ENCODE peak calls at places on chromosomes 11 and 22, in seven cellular contexts. One of them, this sample, is unnamed.

GRCh38 chr11:121106812-121107211 is 5.8 kb downstream of the TECTA start:
- DNase-seq in adrenal gland: no peak
- DNase-seq in cardiac muscle cell: no peak
- DNase-seq in PC-3: no peak
- DNase-seq in A549: no peak
- DNase-seq in cardiac fibroblast: no peak
- DNase-seq in lung: no peak
- DNase-seq in this sample: no peak

GRCh38 chr22:19779011-19779421 is 18.4 kb downstream of the TBX1 start:
- DNase-seq in A549: no peak
- DNase-seq in cardiac muscle cell: no peak
- DNase-seq in PC-3: no peak
- DNase-seq in cardiac fibroblast: no peak
- DNase-seq in lung: no peak
- DNase-seq in adrenal gland: no peak
- DNase-seq in this sample: no peak

GRCh38 chr11:130449996-130450419 is 1.6 kb downstream of the ADAMTS15 start:
- DNase-seq in cardiac muscle cell: peak
- DNase-seq in cardiac fibroblast: peak
- DNase-seq in lung: peak
- DNase-seq in A549: no peak
- DNase-seq in adrenal gland: peak
- DNase-seq in PC-3: no peak
- DNase-seq in this sample: peak

GRCh38 chr22:41191467-41191866 is 13.6 kb upstream of the L3MBTL2 start:
- DNase-seq in lung: no peak
- DNase-seq in PC-3: no peak
- DNase-seq in adrenal gland: no peak
- DNase-seq in A549: no peak
- DNase-seq in cardiac fibroblast: no peak
- DNase-seq in cardiac muscle cell: no peak
- DNase-seq in this sample: no peak

GRCh38 chr22:38032681-38033521 is 24.3 kb upstream of the PICK1 start:
- DNase-seq in PC-3: no peak
- DNase-seq in cardiac fibroblast: peak
- DNase-seq in A549: peak
- DNase-seq in adrenal gland: no peak
- DNase-seq in lung: no peak
- DNase-seq in cardiac muscle cell: peak
- DNase-seq in this sample: peak

GRCh38 chr11:129608711-129609110 is 206.9 kb upstream of the TMEM45B start:
- DNase-seq in A549: no peak
- DNase-seq in PC-3: peak
- DNase-seq in cardiac muscle cell: no peak
- DNase-seq in adrenal gland: no peak
- DNase-seq in lung: no peak
- DNase-seq in cardiac fibroblast: no peak
- DNase-seq in this sample: no peak

GRCh38 chr11:132913295-132913694 is 619.0 kb downstream of the OPCML start:
- DNase-seq in A549: no peak
- DNase-seq in cardiac muscle cell: no peak
- DNase-seq in PC-3: no peak
- DNase-seq in adrenal gland: no peak
- DNase-seq in lung: no peak
- DNase-seq in cardiac fibroblast: no peak
- DNase-seq in this sample: no peak

GRCh38 chr11:119754199-119754598 is 25.2 kb upstream of the NECTIN1 start:
- DNase-seq in A549: no peak
- DNase-seq in adrenal gland: no peak
- DNase-seq in cardiac muscle cell: no peak
- DNase-seq in PC-3: no peak
- DNase-seq in cardiac fibroblast: no peak
- DNase-seq in lung: no peak
- DNase-seq in this sample: no peak

GRCh38 chr22:45206233-45206632 is 34.5 kb downstream of the KIAA0930 start:
- DNase-seq in lung: no peak
- DNase-seq in A549: no peak
- DNase-seq in PC-3: no peak
- DNase-seq in cardiac fibroblast: no peak
- DNase-seq in cardiac muscle cell: no peak
- DNase-seq in adrenal gland: no peak
- DNase-seq in this sample: no peak

GRCh38 chr11:113272281-113272680 is 42.1 kb upstream of the TTC12 start:
- DNase-seq in PC-3: no peak
- DNase-seq in adrenal gland: no peak
- DNase-seq in cardiac fibroblast: no peak
- DNase-seq in A549: no peak
- DNase-seq in lung: no peak
- DNase-seq in cardiac muscle cell: no peak
- DNase-seq in this sample: no peak

GRCh38 chr22:38452373-38453064 is 2.5 kb downstream of the KCNJ4 start:
- DNase-seq in cardiac fibroblast: peak
- DNase-seq in lung: no peak
- DNase-seq in cardiac muscle cell: peak
- DNase-seq in adrenal gland: peak
- DNase-seq in PC-3: no peak
- DNase-seq in A549: no peak
- DNase-seq in this sample: peak

GRCh38 chr22:44384563-44384940 is 71.8 kb upstream of the SHISAL1 start:
- DNase-seq in cardiac fibroblast: no peak
- DNase-seq in A549: no peak
- DNase-seq in cardiac muscle cell: no peak
- DNase-seq in lung: no peak
- DNase-seq in PC-3: no peak
- DNase-seq in adrenal gland: no peak
- DNase-seq in this sample: no peak

GRCh38 chr11:64743591-64744543 is at the start of gene RASGRP2:
- DNase-seq in adrenal gland: peak
- DNase-seq in lung: peak
- DNase-seq in cardiac muscle cell: peak
- DNase-seq in cardiac fibroblast: peak
- DNase-seq in PC-3: peak
- DNase-seq in A549: peak
- DNase-seq in this sample: no peak

GRCh38 chr11:125457814-125458343 is 38.2 kb downstream of the FEZ1 start:
- DNase-seq in cardiac muscle cell: peak
- DNase-seq in cardiac fibroblast: peak
- DNase-seq in lung: peak
- DNase-seq in PC-3: no peak
- DNase-seq in A549: no peak
- DNase-seq in adrenal gland: peak
- DNase-seq in this sample: peak

GRCh38 chr11:64373598-64373974 is 14.6 kb downstream of the RPS6KA4 start:
- DNase-seq in cardiac muscle cell: no peak
- DNase-seq in A549: no peak
- DNase-seq in adrenal gland: no peak
- DNase-seq in cardiac fibroblast: no peak
- DNase-seq in lung: no peak
- DNase-seq in PC-3: no peak
- DNase-seq in this sample: no peak

GRCh38 chr11:62805991-62806441 is 776 bp upstream of the NXF1 start:
- DNase-seq in PC-3: no peak
- DNase-seq in lung: no peak
- DNase-seq in cardiac muscle cell: peak
- DNase-seq in cardiac fibroblast: no peak
- DNase-seq in A549: no peak
- DNase-seq in adrenal gland: no peak
- DNase-seq in this sample: no peak

GRCh38 chr11:14908214-14908880 is 16.3 kb upstream of the CYP2R1 start:
- DNase-seq in PC-3: peak
- DNase-seq in cardiac muscle cell: peak
- DNase-seq in cardiac fibroblast: peak
- DNase-seq in lung: no peak
- DNase-seq in A549: peak
- DNase-seq in adrenal gland: peak
- DNase-seq in this sample: peak

GRCh38 chr11:64759722-64760719 is at the start of gene PYGM:
- DNase-seq in A549: no peak
- DNase-seq in lung: no peak
- DNase-seq in cardiac fibroblast: peak
- DNase-seq in adrenal gland: peak
- DNase-seq in PC-3: peak
- DNase-seq in cardiac muscle cell: peak
- DNase-seq in this sample: no peak

GRCh38 chr11:119699227-119699626 is 29.8 kb downstream of the NECTIN1 start:
- DNase-seq in PC-3: no peak
- DNase-seq in lung: no peak
- DNase-seq in cardiac muscle cell: peak
- DNase-seq in cardiac fibroblast: peak
- DNase-seq in A549: no peak
- DNase-seq in adrenal gland: peak
- DNase-seq in this sample: no peak

GRCh38 chr11:95228081-95228859 is 2.7 kb downstream of the SESN3 start:
- DNase-seq in cardiac muscle cell: peak
- DNase-seq in cardiac fibroblast: peak
- DNase-seq in adrenal gland: no peak
- DNase-seq in PC-3: peak
- DNase-seq in lung: no peak
- DNase-seq in A549: no peak
- DNase-seq in this sample: no peak

GRCh38 chr11:39630365-39630764 is 1829.1 kb downstream of the LRRC4C start:
- DNase-seq in PC-3: peak
- DNase-seq in A549: no peak
- DNase-seq in cardiac fibroblast: no peak
- DNase-seq in adrenal gland: no peak
- DNase-seq in cardiac muscle cell: no peak
- DNase-seq in lung: no peak
- DNase-seq in this sample: no peak

GRCh38 chr11:64563966-64564365 is 27.1 kb upstream of the SLC22A12 start:
- DNase-seq in cardiac fibroblast: no peak
- DNase-seq in cardiac muscle cell: no peak
- DNase-seq in lung: no peak
- DNase-seq in PC-3: no peak
- DNase-seq in adrenal gland: no peak
- DNase-seq in A549: no peak
- DNase-seq in this sample: no peak

GRCh38 chr11:18723991-18724390 is 2.0 kb downstream of the IGSF22 start:
- DNase-seq in cardiac muscle cell: no peak
- DNase-seq in lung: no peak
- DNase-seq in PC-3: no peak
- DNase-seq in cardiac fibroblast: no peak
- DNase-seq in adrenal gland: no peak
- DNase-seq in A549: no peak
- DNase-seq in this sample: no peak

GRCh38 chr11:77710358-77710757 is 72.8 kb upstream of the CLNS1A start:
- DNase-seq in cardiac muscle cell: no peak
- DNase-seq in cardiac fibroblast: no peak
- DNase-seq in A549: peak
- DNase-seq in PC-3: peak
- DNase-seq in adrenal gland: no peak
- DNase-seq in lung: no peak
- DNase-seq in this sample: peak

GRCh38 chr11:46296520-46297448 is 19.3 kb downstream of the CREB3L1 start:
- DNase-seq in adrenal gland: peak
- DNase-seq in lung: no peak
- DNase-seq in PC-3: peak
- DNase-seq in A549: no peak
- DNase-seq in cardiac muscle cell: peak
- DNase-seq in cardiac fibroblast: peak
- DNase-seq in this sample: peak

GRCh38 chr11:7495997-7496545 is 10.8 kb downstream of the OLFML1 start:
- DNase-seq in lung: no peak
- DNase-seq in PC-3: no peak
- DNase-seq in A549: no peak
- DNase-seq in cardiac fibroblast: no peak
- DNase-seq in cardiac muscle cell: no peak
- DNase-seq in adrenal gland: peak
- DNase-seq in this sample: no peak
- H3K4me3 ChIP-seq in lung: no peak
- H3K4me3 ChIP-seq in PC-3: no peak
- H3K4me3 ChIP-seq in A549: no peak
- H3K4me3 ChIP-seq in cardiac fibroblast: no peak
- H3K4me3 ChIP-seq in cardiac muscle cell: no peak
- H3K4me3 ChIP-seq in adrenal gland: no peak
- H3K4me3 ChIP-seq in this sample: no peak

GRCh38 chr11:69674886-69675714 is at the start of gene LTO1:
- DNase-seq in A549: peak
- DNase-seq in adrenal gland: peak
- DNase-seq in cardiac fibroblast: peak
- DNase-seq in lung: peak
- DNase-seq in cardiac muscle cell: peak
- DNase-seq in PC-3: peak
- DNase-seq in this sample: peak

GRCh38 chr11:69677744-69678143 is 2.6 kb upstream of the LTO1 start:
- DNase-seq in lung: no peak
- DNase-seq in cardiac muscle cell: no peak
- DNase-seq in A549: no peak
- DNase-seq in adrenal gland: no peak
- DNase-seq in cardiac fibroblast: no peak
- DNase-seq in PC-3: no peak
- DNase-seq in this sample: peak

GRCh38 chr11:69670158-69670845 is 4.9 kb downstream of the LTO1 start:
- DNase-seq in cardiac fibroblast: peak
- DNase-seq in lung: peak
- DNase-seq in PC-3: peak
- DNase-seq in A549: peak
- DNase-seq in adrenal gland: peak
- DNase-seq in cardiac muscle cell: peak
- DNase-seq in this sample: peak

GRCh38 chr11:69671734-69672465 is 3.3 kb downstream of the LTO1 start:
- DNase-seq in adrenal gland: no peak
- DNase-seq in PC-3: no peak
- DNase-seq in cardiac fibroblast: no peak
- DNase-seq in lung: no peak
- DNase-seq in A549: no peak
- DNase-seq in cardiac muscle cell: no peak
- DNase-seq in this sample: no peak

GRCh38 chr11:69674267-69674885 is 777 bp downstream of the LTO1 start:
- DNase-seq in PC-3: peak
- DNase-seq in cardiac muscle cell: peak
- DNase-seq in A549: no peak
- DNase-seq in cardiac fibroblast: peak
- DNase-seq in lung: no peak
- DNase-seq in adrenal gland: peak
- DNase-seq in this sample: peak
- TF ChIP-seq CTCF in PC-3: no peak
- TF ChIP-seq CTCF in cardiac muscle cell: no peak
- TF ChIP-seq CTCF in A549: no peak
- TF ChIP-seq CTCF in cardiac fibroblast: no peak
- TF ChIP-seq CTCF in lung: no peak
- TF ChIP-seq CTCF in adrenal gland: no peak
- TF ChIP-seq CTCF in this sample: no peak

DNA sequence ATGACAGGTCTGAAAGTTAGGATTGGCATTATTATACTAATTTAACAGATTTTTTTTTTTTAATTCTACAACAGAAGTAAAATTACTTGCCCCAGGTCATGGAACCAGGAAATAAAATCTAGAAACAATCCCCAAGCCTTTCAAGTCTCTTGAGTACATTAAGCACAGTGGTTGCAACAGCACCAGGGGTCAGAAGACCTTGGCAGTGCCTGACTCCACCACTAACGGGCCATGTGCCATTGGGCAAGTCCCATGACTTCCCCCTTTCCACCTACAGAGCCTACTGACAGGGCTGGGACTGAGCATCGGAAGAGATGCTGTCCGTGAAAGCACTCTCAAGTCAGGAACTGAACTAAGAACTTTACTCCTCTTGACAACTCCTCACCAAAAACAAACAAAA is 98.6 kb upstream of the AKIP1 start:
- DNase-seq in adrenal gland: peak
- DNase-seq in cardiac muscle cell: peak
- DNase-seq in lung: peak
- DNase-seq in cardiac fibroblast: peak
- DNase-seq in A549: peak
- DNase-seq in PC-3: no peak
- DNase-seq in this sample: peak
- H3K4me3 ChIP-seq in adrenal gland: no peak
- H3K4me3 ChIP-seq in cardiac muscle cell: no peak
- H3K4me3 ChIP-seq in lung: no peak
- H3K4me3 ChIP-seq in cardiac fibroblast: no peak
- H3K4me3 ChIP-seq in A549: no peak
- H3K4me3 ChIP-seq in PC-3: no peak
- H3K4me3 ChIP-seq in this sample: no peak

GRCh38 chr11:105609341-105609781 is 512 bp upstream of the GRIA4 start:
- DNase-seq in cardiac fibroblast: peak
- DNase-seq in A549: no peak
- DNase-seq in PC-3: peak
- DNase-seq in lung: no peak
- DNase-seq in cardiac muscle cell: peak
- DNase-seq in adrenal gland: no peak
- DNase-seq in this sample: peak
- TF ChIP-seq CTCF in cardiac fibroblast: peak
- TF ChIP-seq CTCF in A549: no peak
- TF ChIP-seq CTCF in PC-3: peak
- TF ChIP-seq CTCF in lung: no peak
- TF ChIP-seq CTCF in cardiac muscle cell: peak
- TF ChIP-seq CTCF in adrenal gland: no peak
- TF ChIP-seq CTCF in this sample: peak

This sample was measured in foreskin fibroblast.